ENCODE peak calls at places on chromosomes 2 and 18, in five cellular contexts. M is HCT116, D is K562, I is H1, X is GM12878. C is an unnamed sample.
A peak's percentile ranks its signal among the peaks of the same experiment; 100 is the strongest.

GRCh38 chr2:142041105-142041504 is 89.7 kb downstream of the LRP1B start:
- DNase-seq in M (no peak), D (no peak), I (no peak), X (no peak), C (no peak)

GRCh38 chr18:30328839-30329238 is 713.7 kb downstream of the DSC3 start:
- DNase-seq in M (peak; percentile 6), D (no peak), I (no peak), X (no peak), C (no peak)

GRCh38 chr2:44360749-44361329 is 455 bp downstream of the PREPL start:
- DNase-seq in M (no peak), D (no peak), I (no peak), X (no peak), C (peak; percentile 20)

GRCh38 chr2:23460983-23461382 is 76.0 kb downstream of the KLHL29 start:
- DNase-seq in M (no peak), D (no peak), I (no peak), X (no peak), C (no peak)

GRCh38 chr18:79384151-79384807 is 11.5 kb upstream of the NFATC1 start:
- DNase-seq in M (no peak), D (no peak), I (no peak), X (no peak), C (no peak)

GRCh38 chr2:108586116-108586515 is 51.8 kb downstream of the LIMS1 start:
- DNase-seq in M (no peak), D (no peak), I (no peak), X (no peak), C (no peak)

GRCh38 chr2:6434396-6434795 is 431.3 kb downstream of the CMPK2 start:
- DNase-seq in M (no peak), D (no peak), I (no peak), X (no peak), C (no peak)

GRCh38 chr2:1707771-1708351 is 36.5 kb downstream of the PXDN start:
- DNase-seq in M (no peak), D (no peak), I (no peak), X (no peak), C (no peak)

GRCh38 chr2:109070290-109070689 is 58.7 kb upstream of the SH3RF3 start:
- DNase-seq in M (no peak), D (no peak), I (no peak), X (no peak), C (no peak)

GRCh38 chr2:202158796-202159195 is 79.6 kb downstream of the SUMO1 start:
- DNase-seq in M (no peak), D (no peak), I (no peak), X (no peak), C (no peak)

GRCh38 chr18:30254331-30254730 is 788.2 kb downstream of the DSC3 start:
- DNase-seq in M (no peak), D (no peak), I (no peak), X (no peak), C (no peak)

GRCh38 chr2:37637122-37637875 is 34.1 kb downstream of the CDC42EP3 start:
- DNase-seq in M (no peak), D (no peak), I (no peak), X (no peak), C (no peak)

GRCh38 chr2:25257032-25257455 is 84.7 kb downstream of the DNMT3A start:
- DNase-seq in M (no peak), D (no peak), I (no peak), X (no peak), C (no peak)

GRCh38 chr2:175621847-175622246 is 380.2 kb downstream of the LNPK start:
- DNase-seq in M (peak; percentile 12), D (peak; percentile 15), I (no peak), X (no peak), C (no peak)

GRCh38 chr18:46264255-46264654 is 160.1 kb downstream of the HAUS1 start:
- DNase-seq in M (peak; percentile 16), D (peak; percentile 13), I (no peak), X (no peak), C (peak; percentile 9)

GRCh38 chr18:11998182-11998581 is 16.9 kb downstream of the IMPA2 start:
- DNase-seq in M (no peak), D (no peak), I (no peak), X (no peak), C (no peak)

GRCh38 chr2:45649457-45649854 is 2.0 kb upstream of the PRKCE start:
- DNase-seq in M (no peak), D (no peak), I (no peak), X (no peak), C (no peak)

GRCh38 chr2:148829618-148830017 is 45.4 kb upstream of the KIF5C start:
- DNase-seq in M (no peak), D (no peak), I (no peak), X (no peak), C (no peak)

GRCh38 chr2:28507806-28508764 is 12.2 kb downstream of the PLB1 start:
- DNase-seq in M (peak; percentile 73), D (peak; percentile 54), I (no peak), X (no peak), C (peak; percentile 34)

GRCh38 chr2:229805559-229805958 is 91.2 kb upstream of the DNER start:
- DNase-seq in M (no peak), D (no peak), I (no peak), X (no peak), C (no peak)
- TF ChIP-seq SRF in M (no peak), D (no peak), I (no peak), X (no peak), C (no peak)

DNA sequence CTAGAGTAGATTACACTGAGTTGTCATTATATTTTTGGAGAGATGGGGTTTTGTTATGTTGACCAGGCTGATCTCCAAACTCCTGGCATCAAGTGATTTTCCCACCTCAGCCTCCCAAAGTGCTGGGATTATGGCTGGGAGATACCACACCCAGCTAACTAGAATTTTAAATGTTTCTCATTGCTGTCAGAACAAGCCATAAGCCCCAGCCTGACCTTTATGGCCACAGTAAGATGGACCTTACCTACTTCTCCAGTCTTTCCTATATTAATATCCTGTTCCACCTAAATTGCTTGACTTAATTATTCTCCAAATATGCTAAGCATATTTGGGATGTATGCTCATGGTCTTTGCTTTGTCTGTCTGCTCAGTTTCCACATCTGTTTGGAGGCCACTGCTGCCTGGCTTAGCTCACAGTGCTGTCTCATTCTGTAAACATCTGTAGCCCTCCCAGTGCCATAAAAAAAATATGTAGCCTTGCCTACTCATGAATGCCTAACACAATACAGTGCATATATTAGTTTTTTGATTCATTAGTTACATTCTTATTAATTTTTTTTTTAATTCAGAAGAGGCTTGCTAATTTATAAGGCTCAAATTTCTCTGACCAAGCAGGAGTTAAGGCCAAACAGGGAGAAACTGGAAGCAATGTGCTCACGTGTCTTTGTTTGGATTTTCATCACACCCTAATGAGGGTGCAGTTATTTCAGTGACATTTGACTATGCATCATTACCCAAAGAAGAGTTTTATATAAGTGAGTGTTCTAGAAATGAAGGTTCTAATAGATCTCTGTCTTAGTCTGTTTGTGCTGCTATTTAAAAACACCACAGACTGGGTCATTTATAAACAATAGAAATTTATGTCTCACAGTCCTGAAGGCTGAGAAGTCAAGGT is 45.3 kb upstream of the PSME4 start:
- DNase-seq in M (no peak), D (no peak), I (no peak), X (no peak), C (peak; percentile 73)
- TF ChIP-seq SRF in M (no peak), D (no peak), I (no peak), X (no peak), C (no peak)

GRCh38 chr2:197919487-197919886 is 115.1 kb downstream of the PLCL1 start:
- DNase-seq in M (no peak), D (no peak), I (no peak), X (no peak), C (no peak)

GRCh38 chr2:197914778-197915177 is 110.4 kb downstream of the PLCL1 start:
- DNase-seq in M (no peak), D (no peak), I (no peak), X (no peak), C (no peak)

GRCh38 chr2:197920088-197920487 is 115.7 kb downstream of the PLCL1 start:
- DNase-seq in M (no peak), D (no peak), I (no peak), X (no peak), C (no peak)

GRCh38 chr2:197911667-197912066 is 107.3 kb downstream of the PLCL1 start:
- DNase-seq in M (no peak), D (no peak), I (no peak), X (no peak), C (no peak)

DNA sequence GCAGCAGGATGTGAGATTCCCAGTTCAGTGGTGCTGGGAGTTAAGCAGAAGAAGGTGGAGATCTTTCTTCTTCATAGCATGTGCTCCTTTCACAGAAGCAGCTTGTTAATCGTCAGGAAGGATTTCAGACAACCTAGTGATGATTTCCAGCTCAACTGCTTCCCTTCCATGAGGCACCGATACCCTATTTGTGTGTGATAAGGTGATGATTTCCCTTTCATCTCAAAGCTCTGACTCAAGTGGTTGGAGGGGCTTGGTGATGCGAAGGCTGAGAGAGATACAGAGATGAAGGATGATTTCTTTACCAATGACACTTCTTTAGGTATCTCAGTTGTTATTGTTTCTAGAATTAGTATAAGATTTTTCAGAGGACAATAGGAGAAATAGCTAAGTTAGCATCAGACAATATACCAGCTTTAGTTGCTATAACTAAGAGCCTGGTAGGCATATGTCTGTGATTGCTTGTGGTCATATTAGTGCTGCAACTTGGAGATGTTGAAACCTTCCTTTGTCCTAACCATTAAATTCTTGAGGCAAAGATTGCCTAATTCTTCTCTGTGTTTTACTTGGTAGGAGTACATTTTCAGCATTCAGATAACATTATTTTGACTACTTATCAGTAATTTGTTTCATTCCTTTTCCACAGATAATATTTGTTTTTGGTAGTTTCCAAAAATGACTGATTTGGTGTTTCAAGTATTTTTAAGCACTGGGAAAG is 111.3 kb downstream of the PLCL1 start:
- DNase-seq in M (no peak), D (no peak), I (no peak), X (no peak), C (no peak)
- TF ChIP-seq SRF in M (no peak), D (no peak), I (no peak), X (no peak), C (no peak)

DNA sequence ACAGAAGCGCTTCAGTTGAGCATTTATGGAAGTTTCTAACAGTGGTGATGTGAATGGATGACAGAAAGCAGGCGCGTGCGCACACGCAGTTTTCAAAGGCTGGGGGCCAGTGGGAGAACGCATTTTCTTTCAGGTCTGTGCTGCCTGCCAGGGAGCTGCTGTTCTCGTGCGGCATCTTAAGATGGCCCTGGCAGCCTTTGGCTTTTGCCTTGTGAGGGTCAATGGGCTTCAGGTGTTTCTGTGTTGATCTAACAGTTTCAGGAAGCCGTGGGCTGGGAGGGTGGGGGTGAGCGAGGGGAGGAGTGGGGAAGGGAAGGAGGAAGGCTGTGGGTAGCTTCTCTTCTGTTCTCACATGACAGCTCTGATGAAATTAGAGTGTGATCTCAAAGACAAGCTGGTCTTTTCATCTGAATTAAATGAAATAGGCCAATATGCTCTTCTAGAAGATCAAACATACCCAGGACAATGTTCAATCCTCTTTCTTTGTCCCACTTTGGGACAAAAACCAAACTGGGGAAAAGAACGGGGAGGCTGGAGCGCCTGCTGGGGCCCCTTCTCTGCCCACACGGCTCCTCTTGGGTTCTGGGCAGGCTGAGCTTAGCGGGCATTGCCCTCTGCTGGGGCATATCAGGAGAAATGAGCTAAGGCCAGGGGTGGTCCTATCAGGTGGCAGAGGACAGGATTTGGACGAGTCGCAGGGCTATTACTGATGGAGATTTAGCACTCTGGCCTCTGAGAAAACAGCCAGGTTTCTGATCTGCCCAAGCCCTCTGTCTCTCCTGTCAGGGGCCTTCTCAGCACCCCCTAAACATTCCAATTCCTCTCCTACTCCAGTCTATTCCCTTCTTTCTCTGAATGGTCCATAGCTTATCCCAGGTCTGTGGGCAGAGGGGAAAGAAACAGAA is 126.2 kb upstream of the LGALSL start:
- DNase-seq in M (no peak), D (no peak), I (peak; percentile 49), X (peak; percentile 43), C (no peak)
- TF ChIP-seq SRF in M (no peak), D (no peak), I (no peak), X (no peak), C (no peak)

GRCh38 chr2:62457555-62457954 is 48.4 kb downstream of the TMEM17 start:
- DNase-seq in M (no peak), D (no peak), I (peak; percentile 52), X (no peak), C (no peak)
- TF ChIP-seq SRF in M (no peak), D (no peak), I (no peak), X (no peak), C (no peak)